ENCODE peak calls at places on chromosome 21, in six cellular contexts. One of them, this sample, is unnamed.
A peak's percentile ranks its signal among the peaks of the same experiment; 100 is the strongest.

GRCh38 chr21:40386301-40386911 is 460.6 kb downstream of the DSCAM start:
- DNase-seq in AG10803: no peak
- DNase-seq in activated T-helper 1 cell treated with anti-CD3 and anti-CD28 coated beads, Interleukin-12 subunit alpha, Interleukin-12 subunit beta, Interleukin-2, Interleukin-4 antibody, amounts not matched to agents 30 ng/mL and 10 ng/mL and 1 ng/mL, durations not matched to agents 14 hours and 24 hours and 36 hours: no peak
- DNase-seq in NCI-H1092: peak; percentile 73
- DNase-seq in immature natural killer cell: no peak
- DNase-seq in naive thymus-derived CD8-positive, alpha-beta T cell: peak; percentile 10
- DNase-seq in this sample: peak; percentile 49

GRCh38 chr21:42317341-42317741 is 2.1 kb upstream of the TFF3 start:
- DNase-seq in AG10803: no peak
- DNase-seq in activated T-helper 1 cell treated with anti-CD3 and anti-CD28 coated beads, Interleukin-12 subunit alpha, Interleukin-12 subunit beta, Interleukin-2, Interleukin-4 antibody, amounts not matched to agents 30 ng/mL and 10 ng/mL and 1 ng/mL, durations not matched to agents 14 hours and 24 hours and 36 hours: no peak
- DNase-seq in NCI-H1092: peak; percentile 56
- DNase-seq in immature natural killer cell: no peak
- DNase-seq in naive thymus-derived CD8-positive, alpha-beta T cell: no peak
- DNase-seq in this sample: no peak

GRCh38 chr21:29367335-29367734 is 68.6 kb downstream of the BACH1 start:
- DNase-seq in AG10803: no peak
- DNase-seq in activated T-helper 1 cell treated with anti-CD3 and anti-CD28 coated beads, Interleukin-12 subunit alpha, Interleukin-12 subunit beta, Interleukin-2, Interleukin-4 antibody, amounts not matched to agents 30 ng/mL and 10 ng/mL and 1 ng/mL, durations not matched to agents 14 hours and 24 hours and 36 hours: no peak
- DNase-seq in NCI-H1092: no peak
- DNase-seq in immature natural killer cell: no peak
- DNase-seq in naive thymus-derived CD8-positive, alpha-beta T cell: no peak
- DNase-seq in this sample: no peak

GRCh38 chr21:44755227-44755626 is 43.9 kb upstream of the TSPEAR start:
- DNase-seq in AG10803: no peak
- DNase-seq in activated T-helper 1 cell treated with anti-CD3 and anti-CD28 coated beads, Interleukin-12 subunit alpha, Interleukin-12 subunit beta, Interleukin-2, Interleukin-4 antibody, amounts not matched to agents 30 ng/mL and 10 ng/mL and 1 ng/mL, durations not matched to agents 14 hours and 24 hours and 36 hours: no peak
- DNase-seq in NCI-H1092: no peak
- DNase-seq in immature natural killer cell: no peak
- DNase-seq in naive thymus-derived CD8-positive, alpha-beta T cell: no peak
- DNase-seq in this sample: no peak

GRCh38 chr21:34882719-34883131 is 166.4 kb downstream of the RUNX1 start:
- DNase-seq in AG10803: no peak
- DNase-seq in activated T-helper 1 cell treated with anti-CD3 and anti-CD28 coated beads, Interleukin-12 subunit alpha, Interleukin-12 subunit beta, Interleukin-2, Interleukin-4 antibody, amounts not matched to agents 30 ng/mL and 10 ng/mL and 1 ng/mL, durations not matched to agents 14 hours and 24 hours and 36 hours: no peak
- DNase-seq in NCI-H1092: no peak
- DNase-seq in immature natural killer cell: no peak
- DNase-seq in naive thymus-derived CD8-positive, alpha-beta T cell: no peak
- DNase-seq in this sample: no peak

GRCh38 chr21:31580866-31581276 is 78.6 kb upstream of the SOD1 start:
- DNase-seq in AG10803: peak; percentile 47
- DNase-seq in activated T-helper 1 cell treated with anti-CD3 and anti-CD28 coated beads, Interleukin-12 subunit alpha, Interleukin-12 subunit beta, Interleukin-2, Interleukin-4 antibody, amounts not matched to agents 30 ng/mL and 10 ng/mL and 1 ng/mL, durations not matched to agents 14 hours and 24 hours and 36 hours: peak; percentile 62
- DNase-seq in NCI-H1092: peak; percentile 52
- DNase-seq in immature natural killer cell: peak; percentile 47
- DNase-seq in naive thymus-derived CD8-positive, alpha-beta T cell: peak; percentile 58
- DNase-seq in this sample: peak; percentile 75

GRCh38 chr21:32834825-32835224 is 63.3 kb upstream of the PAXBP1 start:
- DNase-seq in AG10803: no peak
- DNase-seq in activated T-helper 1 cell treated with anti-CD3 and anti-CD28 coated beads, Interleukin-12 subunit alpha, Interleukin-12 subunit beta, Interleukin-2, Interleukin-4 antibody, amounts not matched to agents 30 ng/mL and 10 ng/mL and 1 ng/mL, durations not matched to agents 14 hours and 24 hours and 36 hours: no peak
- DNase-seq in NCI-H1092: no peak
- DNase-seq in immature natural killer cell: no peak
- DNase-seq in naive thymus-derived CD8-positive, alpha-beta T cell: no peak
- DNase-seq in this sample: peak; percentile 22

GRCh38 chr21:45530423-45531113 is 11.7 kb downstream of the SLC19A1 start:
- DNase-seq in AG10803: no peak
- DNase-seq in activated T-helper 1 cell treated with anti-CD3 and anti-CD28 coated beads, Interleukin-12 subunit alpha, Interleukin-12 subunit beta, Interleukin-2, Interleukin-4 antibody, amounts not matched to agents 30 ng/mL and 10 ng/mL and 1 ng/mL, durations not matched to agents 14 hours and 24 hours and 36 hours: no peak
- DNase-seq in NCI-H1092: no peak
- DNase-seq in immature natural killer cell: no peak
- DNase-seq in naive thymus-derived CD8-positive, alpha-beta T cell: no peak
- DNase-seq in this sample: no peak

GRCh38 chr21:35565204-35565611 is 495.1 kb downstream of the SETD4 start:
- DNase-seq in AG10803: peak; percentile 85
- DNase-seq in activated T-helper 1 cell treated with anti-CD3 and anti-CD28 coated beads, Interleukin-12 subunit alpha, Interleukin-12 subunit beta, Interleukin-2, Interleukin-4 antibody, amounts not matched to agents 30 ng/mL and 10 ng/mL and 1 ng/mL, durations not matched to agents 14 hours and 24 hours and 36 hours: no peak
- DNase-seq in NCI-H1092: no peak
- DNase-seq in immature natural killer cell: no peak
- DNase-seq in naive thymus-derived CD8-positive, alpha-beta T cell: no peak
- DNase-seq in this sample: peak; percentile 66

GRCh38 chr21:25456672-25457071 is 150.6 kb downstream of the MRPL39 start:
- DNase-seq in AG10803: no peak
- DNase-seq in activated T-helper 1 cell treated with anti-CD3 and anti-CD28 coated beads, Interleukin-12 subunit alpha, Interleukin-12 subunit beta, Interleukin-2, Interleukin-4 antibody, amounts not matched to agents 30 ng/mL and 10 ng/mL and 1 ng/mL, durations not matched to agents 14 hours and 24 hours and 36 hours: peak; percentile 12
- DNase-seq in NCI-H1092: no peak
- DNase-seq in immature natural killer cell: no peak
- DNase-seq in naive thymus-derived CD8-positive, alpha-beta T cell: no peak
- DNase-seq in this sample: no peak

GRCh38 chr21:18801468-18801867 is 397.9 kb upstream of the TMPRSS15 start:
- DNase-seq in AG10803: no peak
- DNase-seq in activated T-helper 1 cell treated with anti-CD3 and anti-CD28 coated beads, Interleukin-12 subunit alpha, Interleukin-12 subunit beta, Interleukin-2, Interleukin-4 antibody, amounts not matched to agents 30 ng/mL and 10 ng/mL and 1 ng/mL, durations not matched to agents 14 hours and 24 hours and 36 hours: no peak
- DNase-seq in NCI-H1092: no peak
- DNase-seq in immature natural killer cell: no peak
- DNase-seq in naive thymus-derived CD8-positive, alpha-beta T cell: no peak
- DNase-seq in this sample: no peak